ENCODE peak calls at places on chromosomes 4 and X, in four cellular contexts. One of them, this sample, is unnamed.

GRCh38 chr4:825969-826330 is at the start of gene CPLX1:
- DNase-seq in thyroid gland: peak
- DNase-seq in transverse colon: peak
- DNase-seq in breast epithelium: no peak
- DNase-seq in this sample: no peak

GRCh38 chr4:80192937-80193336 is 4.4 kb upstream of the PRDM8 start:
- DNase-seq in transverse colon: no peak
- DNase-seq in thyroid gland: no peak
- DNase-seq in breast epithelium: no peak
- DNase-seq in this sample: no peak

GRCh38 chr4:150280081-150280950 is 202.1 kb downstream of the DCLK2 start:
- DNase-seq in transverse colon: no peak
- DNase-seq in breast epithelium: no peak
- DNase-seq in thyroid gland: no peak
- DNase-seq in this sample: no peak

GRCh38 chrX:119885554-119886428 is 9.9 kb upstream of the AKAP14 start:
- DNase-seq in transverse colon: no peak
- DNase-seq in breast epithelium: no peak
- DNase-seq in thyroid gland: no peak
- DNase-seq in this sample: no peak

GRCh38 chrX:130179579-130180215 is 7.9 kb downstream of the RAB33A start:
- DNase-seq in transverse colon: no peak
- DNase-seq in thyroid gland: no peak
- DNase-seq in breast epithelium: no peak
- DNase-seq in this sample: no peak

GRCh38 chrX:68498508-68499379 is at the start of gene YIPF6:
- DNase-seq in thyroid gland: peak
- DNase-seq in transverse colon: peak
- DNase-seq in breast epithelium: peak
- DNase-seq in this sample: peak

GRCh38 chrX:71439420-71439819 is 73.3 kb downstream of the TAF1 start:
- DNase-seq in breast epithelium: no peak
- DNase-seq in transverse colon: no peak
- DNase-seq in thyroid gland: no peak
- DNase-seq in this sample: no peak

GRCh38 chr4:23001478-23001877 is 308.7 kb downstream of the GBA3 start:
- DNase-seq in breast epithelium: no peak
- DNase-seq in transverse colon: no peak
- DNase-seq in thyroid gland: no peak
- DNase-seq in this sample: no peak

GRCh38 chr4:38141808-38142500 is 181.8 kb downstream of the PTTG2 start:
- DNase-seq in transverse colon: no peak
- DNase-seq in thyroid gland: no peak
- DNase-seq in breast epithelium: no peak
- DNase-seq in this sample: no peak

GRCh38 chr4:14529653-14530052 is 472.6 kb upstream of the CPEB2 start:
- DNase-seq in breast epithelium: no peak
- DNase-seq in transverse colon: no peak
- DNase-seq in thyroid gland: no peak
- DNase-seq in this sample: no peak

GRCh38 chr4:140359571-140360427 is 13.6 kb upstream of the SCOC start:
- DNase-seq in breast epithelium: peak
- DNase-seq in thyroid gland: peak
- DNase-seq in transverse colon: peak
- DNase-seq in this sample: peak

GRCh38 chr4:27123050-27123768 is 262.6 kb downstream of the STIM2 start:
- DNase-seq in breast epithelium: no peak
- DNase-seq in transverse colon: peak
- DNase-seq in thyroid gland: no peak
- DNase-seq in this sample: no peak

GRCh38 chrX:24371391-24371972 is 11.0 kb downstream of the SUPT20HL1 start:
- DNase-seq in thyroid gland: peak
- DNase-seq in breast epithelium: peak
- DNase-seq in transverse colon: peak
- DNase-seq in this sample: peak

GRCh38 chr4:8643441-8643840 is 50.9 kb downstream of the CPZ start:
- DNase-seq in thyroid gland: no peak
- DNase-seq in breast epithelium: no peak
- DNase-seq in transverse colon: no peak
- DNase-seq in this sample: no peak

GRCh38 chr4:16024009-16024408 is 59.8 kb downstream of the PROM1 start:
- DNase-seq in breast epithelium: no peak
- DNase-seq in transverse colon: no peak
- DNase-seq in thyroid gland: no peak
- DNase-seq in this sample: no peak

GRCh38 chrX:46168254-46168653 is 377.0 kb downstream of the ZNF674 start:
- DNase-seq in breast epithelium: no peak
- DNase-seq in thyroid gland: no peak
- DNase-seq in transverse colon: no peak
- DNase-seq in this sample: no peak

GRCh38 chrX:49269768-49270248 is at the start of gene PPP1R3F:
- DNase-seq in breast epithelium: no peak
- DNase-seq in thyroid gland: no peak
- DNase-seq in transverse colon: no peak
- DNase-seq in this sample: no peak

GRCh38 chrX:49308604-49309269 is 5.3 kb downstream of the GAGE10 start:
- DNase-seq in thyroid gland: peak
- DNase-seq in transverse colon: no peak
- DNase-seq in breast epithelium: no peak
- DNase-seq in this sample: no peak

GRCh38 chr4:184755278-184755677 is 21.4 kb upstream of the CENPU start:
- DNase-seq in thyroid gland: no peak
- DNase-seq in breast epithelium: no peak
- DNase-seq in transverse colon: no peak
- DNase-seq in this sample: no peak

GRCh38 chr4:2186133-2186864 is 55.6 kb downstream of the HAUS3 start:
- DNase-seq in transverse colon: peak
- DNase-seq in thyroid gland: peak
- DNase-seq in breast epithelium: no peak
- DNase-seq in this sample: no peak

GRCh38 chr4:152328595-152328994 is 207.3 kb downstream of the FBXW7 start:
- DNase-seq in transverse colon: no peak
- DNase-seq in thyroid gland: no peak
- DNase-seq in breast epithelium: no peak
- DNase-seq in this sample: no peak

GRCh38 chrX:131762802-131763234 is 218.9 kb downstream of the OR13H1 start:
- DNase-seq in breast epithelium: no peak
- DNase-seq in transverse colon: peak
- DNase-seq in thyroid gland: no peak
- DNase-seq in this sample: no peak
- TF ChIP-seq CTCF in breast epithelium: no peak
- TF ChIP-seq CTCF in transverse colon: no peak
- TF ChIP-seq CTCF in thyroid gland: no peak
- TF ChIP-seq CTCF in this sample: no peak

DNA sequence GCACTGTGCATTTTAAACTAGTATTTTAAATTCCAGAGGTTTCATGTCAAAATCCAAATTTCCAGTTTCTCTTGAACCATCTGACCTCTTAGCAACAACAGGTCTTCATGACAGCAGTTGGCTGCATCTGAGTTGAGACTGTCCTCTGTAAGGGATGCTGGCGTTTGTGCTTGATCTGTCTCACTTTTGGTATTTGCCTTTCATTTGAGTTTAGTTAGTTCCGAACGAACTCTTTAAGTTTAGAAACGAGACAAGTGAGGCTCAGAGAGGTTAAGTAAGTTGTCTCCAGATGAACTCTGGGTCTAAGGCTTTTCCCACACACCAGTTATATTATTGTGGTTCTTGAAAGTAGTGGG is 29.1 kb downstream of the SPARCL1 start:
- DNase-seq in thyroid gland: no peak
- DNase-seq in breast epithelium: no peak
- DNase-seq in transverse colon: no peak
- DNase-seq in this sample: no peak
- TF ChIP-seq CTCF in thyroid gland: no peak
- TF ChIP-seq CTCF in breast epithelium: no peak
- TF ChIP-seq CTCF in transverse colon: no peak
- TF ChIP-seq CTCF in this sample: no peak

GRCh38 chrX:135890087-135890585 is 3.1 kb downstream of the CT45A10 start:
- DNase-seq in transverse colon: no peak
- DNase-seq in breast epithelium: no peak
- DNase-seq in thyroid gland: no peak
- DNase-seq in this sample: no peak

GRCh38 chrX:135892781-135893180 is 463 bp downstream of the CT45A10 start:
- DNase-seq in thyroid gland: no peak
- DNase-seq in breast epithelium: no peak
- DNase-seq in transverse colon: no peak
- DNase-seq in this sample: no peak

DNA sequence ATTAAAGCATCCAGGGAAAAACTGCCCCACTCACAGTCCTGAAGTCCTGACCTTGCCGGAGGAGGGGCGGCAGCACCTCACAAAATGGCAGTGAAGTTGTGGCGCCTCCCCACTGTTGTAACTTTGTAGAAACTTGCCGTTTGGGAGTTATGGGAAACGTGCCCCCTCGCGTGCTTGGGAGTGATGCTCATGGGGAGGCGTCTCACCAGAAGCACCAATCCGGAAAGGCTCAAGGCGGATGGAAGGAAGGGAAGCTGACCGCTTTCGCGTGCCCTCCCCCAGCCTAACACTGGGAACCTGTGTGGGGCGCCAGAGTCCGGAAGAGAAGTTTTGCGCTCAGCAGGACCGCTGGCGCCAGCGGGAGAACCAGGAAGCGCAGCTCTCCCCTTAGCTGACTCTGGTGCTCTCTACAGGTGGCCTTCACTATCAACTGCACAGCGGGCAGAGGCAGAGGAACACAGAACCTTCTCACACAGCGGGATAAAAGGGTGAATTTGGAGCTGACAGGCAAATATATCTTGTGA is at the start of the genes CT45A10 and SAGE1:
- DNase-seq in thyroid gland: no peak
- DNase-seq in breast epithelium: no peak
- DNase-seq in transverse colon: no peak
- DNase-seq in this sample: no peak
- TF ChIP-seq CTCF in thyroid gland: no peak
- TF ChIP-seq CTCF in breast epithelium: no peak
- TF ChIP-seq CTCF in transverse colon: no peak
- TF ChIP-seq CTCF in this sample: no peak

GRCh38 chr4:122604146-122604545 is 16.7 kb downstream of the IL21 start:
- DNase-seq in transverse colon: no peak
- DNase-seq in thyroid gland: peak
- DNase-seq in breast epithelium: no peak
- DNase-seq in this sample: no peak

GRCh38 chr4:122603156-122603574 is 17.7 kb downstream of the IL21 start:
- DNase-seq in breast epithelium: no peak
- DNase-seq in transverse colon: no peak
- DNase-seq in thyroid gland: no peak
- DNase-seq in this sample: no peak

GRCh38 chr4:122606364-122607043 is 14.4 kb downstream of the IL21 start:
- DNase-seq in breast epithelium: no peak
- DNase-seq in thyroid gland: no peak
- DNase-seq in transverse colon: no peak
- DNase-seq in this sample: no peak

GRCh38 chr4:122602277-122603142 is 18.4 kb downstream of the IL21 start:
- DNase-seq in breast epithelium: no peak
- DNase-seq in thyroid gland: peak
- DNase-seq in transverse colon: no peak
- DNase-seq in this sample: no peak
- TF ChIP-seq CTCF in breast epithelium: no peak
- TF ChIP-seq CTCF in thyroid gland: no peak
- TF ChIP-seq CTCF in transverse colon: peak
- TF ChIP-seq CTCF in this sample: no peak

DNA sequence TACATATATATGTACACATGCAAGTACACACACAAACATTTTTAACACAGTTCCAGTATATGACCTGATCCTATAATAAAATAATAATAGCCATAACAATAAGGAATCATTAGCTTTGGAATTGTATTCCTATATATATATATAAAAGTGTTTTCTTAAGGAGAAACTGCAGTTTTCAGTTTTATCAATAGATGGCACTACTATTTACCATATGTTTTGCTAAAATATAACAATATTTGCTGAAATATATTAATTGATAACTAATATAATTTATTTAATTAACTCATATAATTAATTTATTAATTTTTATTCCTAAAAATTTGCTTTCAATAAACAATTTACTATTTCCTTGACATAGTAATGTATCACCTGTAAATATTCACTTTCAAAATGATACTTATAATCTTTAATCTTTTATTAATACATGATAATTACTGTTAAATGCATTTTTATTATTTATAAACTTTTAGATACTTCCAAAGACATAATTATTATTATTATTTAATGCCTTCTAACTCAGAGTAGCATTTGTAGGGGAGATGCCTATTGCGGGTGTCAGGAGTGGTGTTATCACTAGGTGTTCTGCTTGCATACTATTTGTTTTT is 599.5 kb downstream of the FSTL5 start:
- DNase-seq in transverse colon: no peak
- DNase-seq in breast epithelium: no peak
- DNase-seq in thyroid gland: no peak
- DNase-seq in this sample: no peak
- TF ChIP-seq CTCF in transverse colon: no peak
- TF ChIP-seq CTCF in breast epithelium: no peak
- TF ChIP-seq CTCF in thyroid gland: no peak
- TF ChIP-seq CTCF in this sample: no peak

GRCh38 chrX:96182366-96182765 is 502.3 kb upstream of the DIAPH2 start:
- DNase-seq in transverse colon: peak
- DNase-seq in thyroid gland: no peak
- DNase-seq in breast epithelium: no peak
- DNase-seq in this sample: no peak
- TF ChIP-seq CTCF in transverse colon: peak
- TF ChIP-seq CTCF in thyroid gland: no peak
- TF ChIP-seq CTCF in breast epithelium: peak
- TF ChIP-seq CTCF in this sample: no peak

GRCh38 chr4:3790006-3790561 is 23.9 kb downstream of the ADRA2C start:
- DNase-seq in breast epithelium: no peak
- DNase-seq in thyroid gland: no peak
- DNase-seq in transverse colon: no peak
- DNase-seq in this sample: no peak

GRCh38 chr4:3791256-3791655 is 25.1 kb downstream of the ADRA2C start:
- DNase-seq in transverse colon: no peak
- DNase-seq in breast epithelium: no peak
- DNase-seq in thyroid gland: no peak
- DNase-seq in this sample: no peak

GRCh38 chr4:3791910-3792542 is 25.8 kb downstream of the ADRA2C start:
- DNase-seq in thyroid gland: peak
- DNase-seq in transverse colon: peak
- DNase-seq in breast epithelium: peak
- DNase-seq in this sample: no peak

GRCh38 chr4:3793545-3793944 is 27.4 kb downstream of the ADRA2C start:
- DNase-seq in transverse colon: no peak
- DNase-seq in breast epithelium: no peak
- DNase-seq in thyroid gland: no peak
- DNase-seq in this sample: no peak

DNA sequence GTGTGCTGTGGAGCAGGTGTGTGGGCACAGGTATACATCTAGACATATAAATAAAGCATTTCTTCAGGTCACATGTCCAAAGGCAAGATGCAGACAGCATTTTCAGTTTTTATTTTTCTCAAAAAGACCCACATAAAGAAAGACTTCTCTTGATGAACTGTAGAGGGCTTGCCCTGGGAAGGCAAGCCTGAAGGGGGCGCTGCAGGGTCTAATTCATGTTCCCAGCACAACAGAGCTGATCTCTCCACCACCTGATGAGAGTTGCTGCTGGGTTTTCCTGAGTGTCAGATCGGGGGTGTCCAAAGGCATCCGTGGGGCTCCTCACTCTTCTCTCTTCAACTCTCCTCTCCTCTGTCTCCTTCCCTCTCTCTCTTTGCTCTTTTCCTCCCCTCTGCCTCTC is 26.6 kb downstream of the ADRA2C start:
- DNase-seq in transverse colon: no peak
- DNase-seq in thyroid gland: no peak
- DNase-seq in breast epithelium: no peak
- DNase-seq in this sample: no peak
- TF ChIP-seq CTCF in transverse colon: no peak
- TF ChIP-seq CTCF in thyroid gland: no peak
- TF ChIP-seq CTCF in breast epithelium: no peak
- TF ChIP-seq CTCF in this sample: no peak

GRCh38 chr4:102826890-102827673 is at the start of gene UBE2D3:
- DNase-seq in thyroid gland: peak
- DNase-seq in transverse colon: peak
- DNase-seq in breast epithelium: peak
- DNase-seq in this sample: peak
- TF ChIP-seq CTCF in thyroid gland: no peak
- TF ChIP-seq CTCF in transverse colon: peak
- TF ChIP-seq CTCF in breast epithelium: peak
- TF ChIP-seq CTCF in this sample: no peak